ENCODE peak calls at places on chromosomes 2 and 18, in ten cellular contexts. One of them, this sample, is unnamed.

GRCh38 chr2:110852051-110852450 is 119.7 kb downstream of the ACOXL start:
- DNase-seq in A549: no peak
- DNase-seq in adrenal gland: no peak
- DNase-seq in pancreas: no peak
- DNase-seq in IMR-90: no peak
- DNase-seq in aorta: no peak
- DNase-seq in spleen: no peak
- DNase-seq in GM23338: no peak
- DNase-seq in right lobe of liver: no peak
- DNase-seq in cardiac muscle cell: no peak
- DNase-seq in this sample: no peak

GRCh38 chr2:222249444-222249843 is 49.4 kb downstream of the PAX3 start:
- DNase-seq in A549: no peak
- DNase-seq in adrenal gland: no peak
- DNase-seq in pancreas: no peak
- DNase-seq in IMR-90: no peak
- DNase-seq in aorta: no peak
- DNase-seq in spleen: no peak
- DNase-seq in GM23338: no peak
- DNase-seq in right lobe of liver: no peak
- DNase-seq in cardiac muscle cell: no peak
- DNase-seq in this sample: no peak

GRCh38 chr2:11410101-11410500 is 55.9 kb downstream of the E2F6 start:
- DNase-seq in A549: no peak
- DNase-seq in adrenal gland: no peak
- DNase-seq in pancreas: no peak
- DNase-seq in IMR-90: no peak
- DNase-seq in aorta: no peak
- DNase-seq in spleen: no peak
- DNase-seq in GM23338: no peak
- DNase-seq in right lobe of liver: no peak
- DNase-seq in cardiac muscle cell: peak; percentile 29
- DNase-seq in this sample: no peak

GRCh38 chr18:79410731-79411613 is 15.2 kb downstream of the NFATC1 start:
- DNase-seq in A549: no peak
- DNase-seq in adrenal gland: no peak
- DNase-seq in pancreas: no peak
- DNase-seq in IMR-90: no peak
- DNase-seq in aorta: peak; percentile 76
- DNase-seq in spleen: peak; percentile 82
- DNase-seq in GM23338: no peak
- DNase-seq in right lobe of liver: peak; percentile 55
- DNase-seq in cardiac muscle cell: no peak
- DNase-seq in this sample: no peak

GRCh38 chr2:142290931-142291330 is 160.1 kb upstream of the LRP1B start:
- DNase-seq in A549: no peak
- DNase-seq in adrenal gland: no peak
- DNase-seq in pancreas: no peak
- DNase-seq in IMR-90: no peak
- DNase-seq in aorta: no peak
- DNase-seq in spleen: no peak
- DNase-seq in GM23338: no peak
- DNase-seq in right lobe of liver: no peak
- DNase-seq in cardiac muscle cell: no peak
- DNase-seq in this sample: no peak

GRCh38 chr18:48682768-48683167 is 143.9 kb downstream of the CTIF start:
- DNase-seq in A549: no peak
- DNase-seq in adrenal gland: no peak
- DNase-seq in pancreas: no peak
- DNase-seq in IMR-90: no peak
- DNase-seq in aorta: peak; percentile 62
- DNase-seq in spleen: peak; percentile 59
- DNase-seq in GM23338: no peak
- DNase-seq in right lobe of liver: no peak
- DNase-seq in cardiac muscle cell: no peak
- DNase-seq in this sample: no peak

GRCh38 chr18:55588001-55588875 is at the start of gene TCF4:
- DNase-seq in A549: peak; percentile 33
- DNase-seq in adrenal gland: peak; percentile 70
- DNase-seq in pancreas: peak; percentile 44
- DNase-seq in IMR-90: peak; percentile 52
- DNase-seq in aorta: peak; percentile 87
- DNase-seq in spleen: peak; percentile 89
- DNase-seq in GM23338: peak; percentile 73
- DNase-seq in right lobe of liver: peak; percentile 64
- DNase-seq in cardiac muscle cell: peak; percentile 79
- DNase-seq in this sample: peak; percentile 71

GRCh38 chr2:219205981-219206441 is 571 bp upstream of the ZFAND2B start:
- DNase-seq in A549: no peak
- DNase-seq in adrenal gland: no peak
- DNase-seq in pancreas: no peak
- DNase-seq in IMR-90: no peak
- DNase-seq in aorta: no peak
- DNase-seq in spleen: no peak
- DNase-seq in GM23338: peak; percentile 15
- DNase-seq in right lobe of liver: no peak
- DNase-seq in cardiac muscle cell: no peak
- DNase-seq in this sample: no peak

GRCh38 chr2:27316655-27317412 is 6.1 kb downstream of the MPV17 start:
- DNase-seq in A549: no peak
- DNase-seq in adrenal gland: no peak
- DNase-seq in pancreas: peak; percentile 91
- DNase-seq in IMR-90: no peak
- DNase-seq in aorta: no peak
- DNase-seq in spleen: peak; percentile 36
- DNase-seq in GM23338: no peak
- DNase-seq in right lobe of liver: no peak
- DNase-seq in cardiac muscle cell: no peak
- DNase-seq in this sample: peak; percentile 56

GRCh38 chr2:24558781-24559540 is 67.9 kb downstream of the NCOA1 start:
- DNase-seq in A549: no peak
- DNase-seq in adrenal gland: no peak
- DNase-seq in pancreas: no peak
- DNase-seq in IMR-90: no peak
- DNase-seq in aorta: no peak
- DNase-seq in spleen: no peak
- DNase-seq in GM23338: no peak
- DNase-seq in right lobe of liver: no peak
- DNase-seq in cardiac muscle cell: no peak
- DNase-seq in this sample: no peak

GRCh38 chr2:144114761-144115160 is 405.2 kb downstream of the ZEB2 start:
- DNase-seq in A549: no peak
- DNase-seq in adrenal gland: no peak
- DNase-seq in pancreas: no peak
- DNase-seq in IMR-90: peak; percentile 49
- DNase-seq in aorta: no peak
- DNase-seq in spleen: no peak
- DNase-seq in GM23338: no peak
- DNase-seq in right lobe of liver: no peak
- DNase-seq in cardiac muscle cell: no peak
- DNase-seq in this sample: no peak

GRCh38 chr2:238238766-238239551 is 879 bp downstream of the HES6 start:
- DNase-seq in A549: no peak
- DNase-seq in adrenal gland: no peak
- DNase-seq in pancreas: peak; percentile 35
- DNase-seq in IMR-90: no peak
- DNase-seq in aorta: no peak
- DNase-seq in spleen: peak; percentile 90
- DNase-seq in GM23338: peak; percentile 56
- DNase-seq in right lobe of liver: no peak
- DNase-seq in cardiac muscle cell: no peak
- DNase-seq in this sample: peak; percentile 52

GRCh38 chr2:54595999-54596903 is 127.2 kb upstream of the EML6 start:
- DNase-seq in A549: no peak
- DNase-seq in adrenal gland: no peak
- DNase-seq in pancreas: no peak
- DNase-seq in IMR-90: no peak
- DNase-seq in aorta: no peak
- DNase-seq in spleen: no peak
- DNase-seq in GM23338: no peak
- DNase-seq in right lobe of liver: no peak
- DNase-seq in cardiac muscle cell: no peak
- DNase-seq in this sample: peak; percentile 12

GRCh38 chr2:19649107-19649506 is 252.7 kb downstream of the TTC32 start:
- DNase-seq in A549: peak; percentile 32
- DNase-seq in adrenal gland: no peak
- DNase-seq in pancreas: no peak
- DNase-seq in IMR-90: peak; percentile 38
- DNase-seq in aorta: no peak
- DNase-seq in spleen: no peak
- DNase-seq in GM23338: no peak
- DNase-seq in right lobe of liver: no peak
- DNase-seq in cardiac muscle cell: peak; percentile 37
- DNase-seq in this sample: no peak

GRCh38 chr2:185433824-185434223 is 304.8 kb upstream of the FSIP2 start:
- DNase-seq in A549: no peak
- DNase-seq in adrenal gland: no peak
- DNase-seq in pancreas: no peak
- DNase-seq in IMR-90: no peak
- DNase-seq in aorta: no peak
- DNase-seq in spleen: no peak
- DNase-seq in GM23338: peak; percentile 19
- DNase-seq in right lobe of liver: no peak
- DNase-seq in cardiac muscle cell: no peak
- DNase-seq in this sample: no peak

GRCh38 chr18:34514238-34514637 is 195.9 kb upstream of the DTNA start:
- DNase-seq in A549: no peak
- DNase-seq in adrenal gland: no peak
- DNase-seq in pancreas: peak; percentile 26
- DNase-seq in IMR-90: no peak
- DNase-seq in aorta: no peak
- DNase-seq in spleen: no peak
- DNase-seq in GM23338: no peak
- DNase-seq in right lobe of liver: no peak
- DNase-seq in cardiac muscle cell: no peak
- DNase-seq in this sample: no peak

GRCh38 chr2:200345917-200346316 is 39.4 kb downstream of the SPATS2L start:
- DNase-seq in A549: no peak
- DNase-seq in adrenal gland: no peak
- DNase-seq in pancreas: no peak
- DNase-seq in IMR-90: no peak
- DNase-seq in aorta: no peak
- DNase-seq in spleen: no peak
- DNase-seq in GM23338: no peak
- DNase-seq in right lobe of liver: no peak
- DNase-seq in cardiac muscle cell: no peak
- DNase-seq in this sample: no peak
- H3K4me1 ChIP-seq in A549: peaks cover 4% of the 10 kb centered on the region
- H3K4me1 ChIP-seq in adrenal gland: peaks cover 8% of the 10 kb centered on the region
- H3K4me1 ChIP-seq in pancreas: peaks cover 4% of the 10 kb centered on the region
- H3K4me1 ChIP-seq in IMR-90: peaks cover 9% of the 10 kb centered on the region
- H3K4me1 ChIP-seq in aorta: no peaks in the 10 kb centered on the region
- H3K4me1 ChIP-seq in spleen: no peaks in the 10 kb centered on the region
- H3K4me1 ChIP-seq in GM23338: peaks cover 11% of the 10 kb centered on the region
- H3K4me1 ChIP-seq in right lobe of liver: no peaks in the 10 kb centered on the region
- H3K4me1 ChIP-seq in cardiac muscle cell: no peaks in the 10 kb centered on the region
- H3K4me1 ChIP-seq in this sample: no peaks in the 10 kb centered on the region

DNA sequence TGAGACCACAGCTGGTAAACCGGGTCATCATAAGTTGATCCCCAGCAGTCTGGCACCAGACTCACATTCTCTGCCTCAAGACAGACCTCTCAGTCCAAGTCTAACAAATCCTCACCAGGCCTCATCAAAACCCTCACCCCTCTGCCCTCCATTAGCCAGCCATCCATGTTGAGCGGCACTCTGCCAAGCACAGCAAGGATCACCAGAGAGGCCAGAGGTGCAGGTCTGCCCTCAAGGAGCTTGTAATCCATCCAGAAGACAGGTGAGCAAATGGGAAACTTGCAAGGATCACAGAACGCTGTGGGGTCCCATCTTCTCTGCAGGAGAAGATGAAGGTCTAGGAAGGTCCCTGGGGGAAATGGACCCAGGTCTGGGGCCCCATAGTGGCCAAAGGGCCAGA is 63.6 kb downstream of the TNS1 start:
- DNase-seq in A549: no peak
- DNase-seq in adrenal gland: no peak
- DNase-seq in pancreas: no peak
- DNase-seq in IMR-90: no peak
- DNase-seq in aorta: peak; percentile 68
- DNase-seq in spleen: peak; percentile 56
- DNase-seq in GM23338: no peak
- DNase-seq in right lobe of liver: no peak
- DNase-seq in cardiac muscle cell: no peak
- DNase-seq in this sample: no peak
- H3K4me1 ChIP-seq in A549: peaks cover 66% of the 10 kb centered on the region
- H3K4me1 ChIP-seq in adrenal gland: peaks cover 81% of the 10 kb centered on the region
- H3K4me1 ChIP-seq in pancreas: peaks cover 35% of the 10 kb centered on the region
- H3K4me1 ChIP-seq in IMR-90: peaks cover 63% of the 10 kb centered on the region
- H3K4me1 ChIP-seq in aorta: no peaks in the 10 kb centered on the region
- H3K4me1 ChIP-seq in spleen: peaks cover 30% of the 10 kb centered on the region
- H3K4me1 ChIP-seq in GM23338: peaks cover 40% of the 10 kb centered on the region
- H3K4me1 ChIP-seq in right lobe of liver: no peaks in the 10 kb centered on the region
- H3K4me1 ChIP-seq in cardiac muscle cell: peaks cover 62% of the 10 kb centered on the region
- H3K4me1 ChIP-seq in this sample: peaks cover 45% of the 10 kb centered on the region

GRCh38 chr18:67515987-67516431 is 511 bp downstream of the DSEL start:
- DNase-seq in A549: peak; percentile 75
- DNase-seq in adrenal gland: peak; percentile 94
- DNase-seq in pancreas: peak; percentile 82
- DNase-seq in IMR-90: peak; percentile 85
- DNase-seq in aorta: peak; percentile 93
- DNase-seq in spleen: peak; percentile 92
- DNase-seq in GM23338: peak; percentile 95
- DNase-seq in right lobe of liver: peak; percentile 92
- DNase-seq in cardiac muscle cell: peak; percentile 91
- DNase-seq in this sample: peak; percentile 83
- H3K4me1 ChIP-seq in A549: no peaks in the 10 kb centered on the region
- H3K4me1 ChIP-seq in adrenal gland: peaks cover 9% of the 10 kb centered on the region
- H3K4me1 ChIP-seq in pancreas: peaks cover 7% of the 10 kb centered on the region
- H3K4me1 ChIP-seq in IMR-90: peaks cover 15% of the 10 kb centered on the region
- H3K4me1 ChIP-seq in aorta: no peaks in the 10 kb centered on the region
- H3K4me1 ChIP-seq in spleen: peaks cover 19% of the 10 kb centered on the region
- H3K4me1 ChIP-seq in GM23338: peaks cover 63% of the 10 kb centered on the region
- H3K4me1 ChIP-seq in right lobe of liver: no peaks in the 10 kb centered on the region
- H3K4me1 ChIP-seq in cardiac muscle cell: no peaks in the 10 kb centered on the region
- H3K4me1 ChIP-seq in this sample: peaks cover 4% of the 10 kb centered on the region

DNA sequence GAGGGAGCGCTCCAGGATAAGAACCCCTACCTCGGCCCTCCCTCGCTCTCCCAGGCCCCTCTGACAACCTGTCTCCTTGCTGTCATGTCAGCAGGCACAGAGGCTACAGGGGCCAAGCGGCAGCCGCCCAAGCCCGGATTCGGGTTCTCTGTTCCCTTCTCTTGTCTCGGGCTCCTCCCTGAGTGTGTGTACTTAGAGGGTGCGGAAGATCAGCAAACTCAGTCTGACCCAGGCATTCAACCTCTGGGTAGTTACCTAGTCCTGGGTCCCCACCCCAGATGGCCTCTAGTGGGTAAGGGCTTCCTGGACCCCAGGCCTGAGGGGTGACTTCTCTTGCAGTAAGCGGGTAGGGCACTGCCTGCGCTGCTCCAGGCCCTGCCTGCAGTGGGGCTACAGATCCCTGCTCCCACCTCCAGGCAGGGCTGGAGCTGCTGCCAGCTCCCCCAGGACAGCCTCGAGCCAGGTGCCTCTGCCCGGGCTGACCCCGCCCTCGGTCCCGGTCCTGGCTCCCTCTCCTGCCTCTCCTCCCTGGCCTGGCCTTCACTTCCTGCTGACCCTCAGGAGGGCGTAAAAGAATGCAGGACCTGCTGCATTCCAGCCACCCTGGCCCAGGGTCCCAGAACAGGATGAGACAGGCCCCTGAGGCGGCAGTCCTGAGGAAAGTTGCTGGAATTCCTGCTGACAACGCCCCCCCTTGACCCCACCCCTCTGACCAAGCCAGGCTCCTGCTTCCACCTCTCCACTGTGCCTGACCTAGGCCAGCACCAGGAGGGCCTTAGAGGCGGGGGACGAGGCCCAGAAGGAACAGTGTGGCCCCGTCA is 22.0 kb downstream of the GPC1 start:
- DNase-seq in A549: no peak
- DNase-seq in adrenal gland: no peak
- DNase-seq in pancreas: no peak
- DNase-seq in IMR-90: no peak
- DNase-seq in aorta: no peak
- DNase-seq in spleen: no peak
- DNase-seq in GM23338: peak; percentile 85
- DNase-seq in right lobe of liver: peak; percentile 34
- DNase-seq in cardiac muscle cell: no peak
- DNase-seq in this sample: no peak
- H3K4me1 ChIP-seq in A549: peaks cover 42% of the 10 kb centered on the region
- H3K4me1 ChIP-seq in adrenal gland: no peaks in the 10 kb centered on the region
- H3K4me1 ChIP-seq in pancreas: no peaks in the 10 kb centered on the region
- H3K4me1 ChIP-seq in IMR-90: peaks cover 3% of the 10 kb centered on the region
- H3K4me1 ChIP-seq in aorta: no peaks in the 10 kb centered on the region
- H3K4me1 ChIP-seq in spleen: peaks cover 14% of the 10 kb centered on the region
- H3K4me1 ChIP-seq in GM23338: peaks cover 34% of the 10 kb centered on the region
- H3K4me1 ChIP-seq in right lobe of liver: no peaks in the 10 kb centered on the region
- H3K4me1 ChIP-seq in cardiac muscle cell: peaks cover 28% of the 10 kb centered on the region
- H3K4me1 ChIP-seq in this sample: peaks cover 21% of the 10 kb centered on the region

This sample was measured in BE2C.